ENCODE peak calls at places on chromosome 17, in four cellular contexts. H is endodermal cell, Q is RWPE1, B is WERI-Rb-1. K is an unnamed sample.

GRCh38 chr17:2438823-2439222 is 38.0 kb upstream of the MNT start:
- DNase-seq in H (no peak), B (no peak), Q (no peak), K (no peak)

GRCh38 chr17:49290690-49291326 is 60.2 kb upstream of the PHOSPHO1 start:
- DNase-seq in B (peak), H (peak), Q (peak), K (no peak)

GRCh38 chr17:40617678-40618240 is 29.9 kb downstream of the SMARCE1 start:
- DNase-seq in B (peak), H (peak), Q (no peak), K (peak)

GRCh38 chr17:46777943-46778915 is 40.3 kb downstream of the WNT3 start:
- DNase-seq in Q (no peak), H (peak), B (no peak), K (no peak)

GRCh38 chr17:12899604-12900003 is 110.3 kb downstream of the ARHGAP44 start:
- DNase-seq in Q (no peak), H (no peak), B (no peak), K (no peak)

GRCh38 chr17:49312722-49313121 is 49.3 kb downstream of the ZNF652 start:
- DNase-seq in H (no peak), Q (no peak), B (no peak), K (no peak)

GRCh38 chr17:36934759-36935630 is 2.3 kb upstream of the LHX1 start:
- DNase-seq in Q (no peak), H (peak), B (no peak), K (peak)

GRCh38 chr17:40936976-40937375 is 470 bp downstream of the KRT23 start:
- DNase-seq in B (no peak), Q (no peak), H (peak), K (no peak)

GRCh38 chr17:61208301-61209098 is 191.1 kb upstream of the TBX2 start:
- DNase-seq in B (no peak), Q (no peak), H (no peak), K (no peak)

GRCh38 chr17:11389583-11389982 is 148.6 kb downstream of the SHISA6 start:
- DNase-seq in B (no peak), H (no peak), Q (no peak), K (no peak)

GRCh38 chr17:80359422-80360110 is 55.4 kb upstream of the ENDOV start:
- DNase-seq in B (no peak), H (no peak), Q (no peak), K (no peak)

GRCh38 chr17:48100591-48101011 is 677 bp downstream of the CBX1 start:
- DNase-seq in B (peak), H (peak), Q (peak), K (peak)

GRCh38 chr17:14429084-14429483 is 128.2 kb downstream of the HS3ST3B1 start:
- DNase-seq in Q (no peak), H (no peak), B (no peak), K (no peak)

GRCh38 chr17:73278465-73279453 is 17.1 kb upstream of the CPSF4L start:
- DNase-seq in B (no peak), H (no peak), Q (no peak), K (no peak)

GRCh38 chr17:65346166-65346565 is 209.0 kb downstream of the RGS9 start:
- DNase-seq in H (no peak), Q (no peak), B (no peak), K (no peak)

GRCh38 chr17:49887744-49888360 is 40.0 kb upstream of the TAC4 start:
- DNase-seq in B (no peak), H (peak), Q (peak), K (no peak)

GRCh38 chr17:73092518-73093135 is at the start of gene SLC39A11:
- DNase-seq in Q (peak), H (peak), B (peak), K (peak)

GRCh38 chr17:16287563-16288027 is 65.7 kb downstream of the CENPV start:
- DNase-seq in H (no peak), B (no peak), Q (no peak), K (no peak)

DNA sequence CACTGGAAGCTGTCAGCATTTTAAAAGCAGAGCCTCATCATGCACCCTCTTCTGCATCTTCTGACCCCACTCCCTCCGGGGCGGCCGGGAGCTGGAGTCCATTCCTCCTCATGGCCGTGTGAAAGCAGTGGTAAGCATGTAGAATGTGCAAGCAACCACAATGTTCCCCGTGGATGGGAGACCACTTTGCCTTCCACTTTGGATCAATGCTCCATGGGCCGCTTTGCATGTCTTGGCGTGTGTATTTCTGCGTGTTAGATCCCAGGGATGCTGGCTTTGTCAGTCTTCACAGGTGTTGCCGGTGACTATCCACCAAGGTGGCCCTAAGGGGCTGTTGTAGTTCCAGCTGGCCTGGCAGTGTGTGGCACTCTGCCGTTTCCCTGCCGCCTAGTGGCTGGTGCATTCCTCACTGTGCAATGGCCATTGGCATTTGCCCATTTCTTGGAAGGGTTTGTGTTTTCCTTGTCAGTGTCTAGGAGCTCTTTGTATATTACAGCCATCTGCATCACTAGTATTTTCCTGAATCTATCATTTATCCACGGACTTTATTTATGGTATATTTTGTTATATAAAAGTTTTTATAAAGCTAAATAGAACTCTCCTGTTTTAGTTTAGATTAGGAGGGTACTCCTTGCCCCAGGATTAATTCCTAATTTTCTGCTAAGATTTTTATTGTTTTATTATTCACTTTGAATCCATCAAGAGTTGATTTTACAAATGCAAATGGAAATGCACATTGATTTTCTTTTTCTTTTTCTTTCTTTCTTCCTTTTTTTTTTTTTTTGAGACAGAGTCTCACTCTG is 5.8 kb upstream of the ALDH3A1 start:
- DNase-seq in B (no peak), H (no peak), Q (peak), K (no peak)
- TF ChIP-seq CTCF in B (peak), H (peak), Q (peak), K (no peak)

GRCh38 chr17:63446981-63447687 is 1.0 kb upstream of the CYB561 start:
- DNase-seq in H (peak), Q (no peak), B (no peak), K (peak)

GRCh38 chr17:63445065-63445464 is 1.0 kb downstream of the CYB561 start:
- DNase-seq in B (no peak), Q (no peak), H (no peak), K (no peak)

GRCh38 chr17:63447688-63448005 is 1.5 kb upstream of the CYB561 start:
- DNase-seq in B (no peak), Q (no peak), H (no peak), K (no peak)

GRCh38 chr17:63445571-63446217 is 412 bp downstream of the CYB561 start:
- DNase-seq in H (peak), B (peak), Q (peak), K (peak)

DNA sequence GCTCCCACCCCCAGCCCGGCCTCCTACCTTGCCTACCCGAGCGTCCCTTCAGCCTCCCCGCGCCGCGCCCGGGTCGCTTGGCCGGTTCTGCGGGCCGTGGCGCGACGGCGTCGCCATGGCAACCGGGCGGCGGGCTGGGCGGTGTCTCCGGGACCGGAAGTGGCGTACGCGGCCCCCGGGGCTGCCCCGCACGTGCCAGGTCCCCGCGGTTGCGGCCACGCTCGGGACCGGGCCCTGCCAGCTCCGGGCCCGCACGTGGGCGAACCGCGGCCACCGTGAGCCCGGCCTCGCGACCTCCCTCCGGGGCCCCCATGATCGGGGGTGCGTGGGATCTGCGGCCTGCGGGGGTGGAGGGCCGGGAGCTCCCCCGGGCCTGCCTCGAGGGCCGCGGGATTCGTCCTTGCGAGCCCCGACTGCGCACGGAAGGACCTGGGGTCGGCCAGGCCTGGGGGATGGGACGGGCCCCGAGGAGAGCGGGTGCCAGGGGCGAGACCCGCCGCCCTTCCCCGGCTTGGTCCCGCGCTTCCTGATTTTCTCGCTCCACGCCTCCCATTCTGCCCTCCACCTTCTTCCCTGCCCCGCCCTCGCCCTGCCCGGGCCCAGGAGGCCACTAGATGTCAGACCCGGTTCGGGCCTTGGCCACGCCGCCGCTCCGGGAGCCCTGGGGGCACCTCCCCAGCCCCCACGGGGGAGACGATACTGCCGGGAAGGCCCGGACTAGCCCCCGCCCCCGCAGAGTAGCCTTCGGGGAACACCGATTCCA is at the start of gene CYB561:
- DNase-seq in H (no peak), Q (peak), B (peak), K (peak)
- TF ChIP-seq CTCF in H (no peak), Q (peak), B (no peak), K (peak)

GRCh38 chr17:44086364-44087311 is 16.1 kb downstream of the G6PC3 start:
- DNase-seq in Q (peak), H (peak), B (peak), K (no peak)
- TF ChIP-seq CTCF in Q (no peak), H (no peak), B (no peak), K (no peak)

DNA sequence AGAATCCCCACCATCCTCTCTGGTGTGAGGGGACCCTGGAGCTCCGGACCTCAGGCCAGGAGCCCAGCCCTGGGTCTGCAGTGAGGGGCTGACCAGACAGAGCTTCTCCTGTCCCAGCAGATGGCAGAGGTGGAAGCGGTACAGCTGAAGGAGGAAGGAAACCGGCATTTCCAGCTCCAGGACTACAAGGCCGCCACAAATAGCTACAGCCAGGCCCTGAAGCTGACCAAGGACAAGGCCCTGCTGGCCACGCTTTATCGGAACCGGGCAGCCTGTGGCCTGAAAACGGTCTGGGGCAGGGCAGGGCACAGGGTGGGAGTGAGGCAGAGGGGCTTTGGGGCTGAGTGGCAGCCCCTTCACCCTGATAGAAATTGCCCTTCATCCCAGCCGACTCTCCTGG is 527 bp downstream of the UNC45B start:
- DNase-seq in B (no peak), Q (no peak), H (no peak), K (no peak)
- TF ChIP-seq CTCF in B (no peak), Q (no peak), H (no peak), K (no peak)

GRCh38 chr17:28270055-28270454 is 48.9 kb upstream of the TMEM97 start:
- DNase-seq in B (no peak), H (peak), Q (no peak), K (no peak)
- TF ChIP-seq CTCF in B (no peak), H (no peak), Q (no peak), K (no peak)

GRCh38 chr17:4074831-4075495 is 67.9 kb downstream of the ZZEF1 start:
- DNase-seq in B (no peak), H (peak), Q (peak), K (no peak)
- TF ChIP-seq CTCF in B (peak), H (peak), Q (peak), K (peak)

GRCh38 chr17:75152971-75153853 is 1.1 kb downstream of the JPT1 start:
- DNase-seq in H (peak), Q (peak), B (peak), K (peak)
- TF ChIP-seq CTCF in H (no peak), Q (no peak), B (no peak), K (no peak)

GRCh38 chr17:30203471-30203981 is 32.0 kb downstream of the SLC6A4 start:
- DNase-seq in H (peak), B (no peak), Q (no peak), K (no peak)
- TF ChIP-seq CTCF in H (peak), B (peak), Q (no peak), K (no peak)

GRCh38 chr17:77729587-77729986 is 228.9 kb upstream of the TNRC6C start:
- DNase-seq in H (peak), B (no peak), Q (no peak), K (no peak)

GRCh38 chr17:77728871-77729270 is 229.6 kb upstream of the TNRC6C start:
- DNase-seq in B (no peak), H (peak), Q (no peak), K (no peak)

GRCh38 chr17:77727216-77727615 is 231.3 kb upstream of the TNRC6C start:
- DNase-seq in B (no peak), Q (no peak), H (peak), K (no peak)

GRCh38 chr17:77726549-77726957 is 231.9 kb upstream of the TNRC6C start:
- DNase-seq in Q (no peak), H (peak), B (no peak), K (no peak)

GRCh38 chr17:77728022-77728671 is 230.4 kb upstream of the TNRC6C start:
- DNase-seq in B (peak), H (peak), Q (no peak), K (no peak)
- TF ChIP-seq CTCF in B (peak), H (peak), Q (no peak), K (no peak)

GRCh38 chr17:27209316-27209715 is 84.6 kb upstream of the WSB1 start:
- DNase-seq in B (no peak), H (no peak), Q (no peak), K (no peak)

GRCh38 chr17:27207073-27207511 is 86.8 kb upstream of the WSB1 start:
- DNase-seq in B (no peak), H (no peak), Q (peak), K (no peak)

GRCh38 chr17:27203241-27203640 is 90.7 kb upstream of the WSB1 start:
- DNase-seq in H (no peak), B (no peak), Q (no peak), K (no peak)

GRCh38 chr17:27200476-27200875 is 93.4 kb upstream of the WSB1 start:
- DNase-seq in B (no peak), Q (no peak), H (no peak), K (no peak)

DNA sequence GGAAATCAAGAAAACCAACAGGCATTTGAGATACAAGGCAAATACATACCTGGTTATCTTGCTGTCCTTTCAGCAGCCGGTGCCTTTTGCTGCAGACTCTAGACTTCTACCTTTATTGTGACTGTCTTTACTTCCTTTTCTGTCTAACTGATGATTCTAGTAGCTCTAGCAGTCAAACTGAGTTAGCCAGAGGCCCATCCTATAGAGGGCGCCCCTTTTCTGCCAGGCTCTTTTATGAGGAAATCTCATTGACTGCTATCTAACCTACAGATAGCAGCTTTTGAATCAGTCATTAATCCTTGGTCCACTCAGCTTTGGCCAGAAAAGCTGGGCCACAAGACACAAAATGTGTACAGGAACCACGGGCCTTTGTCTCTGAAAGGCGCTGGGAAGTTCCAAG is 87.5 kb upstream of the WSB1 start:
- DNase-seq in Q (no peak), H (peak), B (peak), K (no peak)
- TF ChIP-seq CTCF in Q (no peak), H (peak), B (peak), K (no peak)